ENCODE peak calls at places on chromosome 22, in eight cellular contexts. X is HS-27A; B is stimulated activated CD4-positive, alpha-beta T cell treated with anti-CD3 and anti-CD28 coated beads, Interleukin-12 subunit alpha, Interleukin-12 subunit beta, amount 100 ng/mL, for 48 hours; M is SK-N-DZ; R is neuronal stem cell; G is posterior vena cava; J is amniotic stem cell; W is germinal center. Z is an unnamed sample.

GRCh38 chr22:37926358-37926757 is 20.3 kb downstream of the MICALL1 start:
- DNase-seq in X (no peak), B (no peak), M (no peak), R (no peak), G (no peak), J (no peak), W (no peak), Z (no peak)

GRCh38 chr22:36386900-36387663 is 685 bp downstream of the MYH9 start:
- DNase-seq in X (no peak), B (no peak), M (no peak), R (no peak), G (peak), J (no peak), W (peak), Z (peak)

GRCh38 chr22:21927174-21927823 is 25.3 kb downstream of the PPM1F start:
- DNase-seq in X (no peak), B (no peak), M (no peak), R (no peak), G (peak), J (no peak), W (no peak), Z (peak)

GRCh38 chr22:42376721-42377177 is 55.5 kb downstream of the NFAM1 start:
- DNase-seq in X (no peak), B (no peak), M (peak), R (peak), G (peak), J (no peak), W (no peak), Z (no peak)

GRCh38 chr22:28582806-28583205 is 96.8 kb downstream of the TTC28 start:
- DNase-seq in X (no peak), B (no peak), M (no peak), R (no peak), G (no peak), J (peak), W (no peak), Z (no peak)

GRCh38 chr22:24244144-24244787 is 616 bp downstream of the GGT5 start:
- DNase-seq in X (no peak), B (no peak), M (no peak), R (no peak), G (no peak), J (no peak), W (no peak), Z (no peak)

GRCh38 chr22:35601743-35602633 is 15.1 kb downstream of the MB start:
- DNase-seq in X (no peak), B (no peak), M (no peak), R (no peak), G (no peak), J (peak), W (no peak), Z (no peak)

GRCh38 chr22:50002791-50003190 is 9.8 kb downstream of the IL17REL start:
- DNase-seq in X (no peak), B (no peak), M (no peak), R (no peak), G (peak), J (no peak), W (no peak), Z (no peak)

GRCh38 chr22:43891360-43892182 is at the start of gene PNPLA5:
- DNase-seq in X (no peak), B (peak), M (no peak), R (no peak), G (peak), J (no peak), W (peak), Z (no peak)

GRCh38 chr22:34293324-34293723 is 373.0 kb upstream of the LARGE1 start:
- DNase-seq in X (no peak), B (no peak), M (no peak), R (no peak), G (no peak), J (no peak), W (no peak), Z (no peak)

GRCh38 chr22:30089655-30089974 is 9.4 kb downstream of the HORMAD2 start:
- DNase-seq in X (no peak), B (no peak), M (no peak), R (no peak), G (no peak), J (no peak), W (no peak), Z (no peak)

GRCh38 chr22:40451230-40451629 is 80.8 kb downstream of the SGSM3 start:
- DNase-seq in X (no peak), B (no peak), M (no peak), R (no peak), G (no peak), J (no peak), W (no peak), Z (no peak)

GRCh38 chr22:40247976-40248375 is 70.3 kb downstream of the TNRC6B start:
- DNase-seq in X (no peak), B (peak), M (no peak), R (no peak), G (no peak), J (no peak), W (no peak), Z (no peak)

GRCh38 chr22:49855491-49855911 is 1.9 kb downstream of the ZBED4 start:
- DNase-seq in X (no peak), B (no peak), M (no peak), R (no peak), G (no peak), J (no peak), W (no peak), Z (no peak)

GRCh38 chr22:35630387-35630793 is 13.3 kb upstream of the MB start:
- DNase-seq in X (peak), B (no peak), M (no peak), R (no peak), G (peak), J (no peak), W (no peak), Z (no peak)

GRCh38 chr22:28951969-28952521 is 68.7 kb downstream of the ZNRF3 start:
- DNase-seq in X (no peak), B (no peak), M (no peak), R (no peak), G (no peak), J (no peak), W (no peak), Z (no peak)

GRCh38 chr22:36925388-36926290 is 12.2 kb downstream of the CSF2RB start:
- DNase-seq in X (peak), B (no peak), M (no peak), R (no peak), G (no peak), J (no peak), W (no peak), Z (no peak)

GRCh38 chr22:35465109-35465701 is 65.3 kb downstream of the MCM5 start:
- DNase-seq in X (no peak), B (no peak), M (no peak), R (no peak), G (no peak), J (no peak), W (no peak), Z (no peak)

GRCh38 chr22:45868586-45869443 is 108.1 kb downstream of the WNT7B start:
- DNase-seq in X (no peak), B (no peak), M (no peak), R (no peak), G (no peak), J (no peak), W (no peak), Z (no peak)

GRCh38 chr22:47328550-47329243 is 566.2 kb downstream of the TBC1D22A start:
- DNase-seq in X (no peak), B (no peak), M (no peak), R (no peak), G (no peak), J (peak), W (no peak), Z (no peak)

GRCh38 chr22:49771266-49772065 is 56.2 kb downstream of the BRD1 start:
- DNase-seq in X (no peak), B (no peak), M (no peak), R (no peak), G (peak), J (no peak), W (no peak), Z (no peak)

GRCh38 chr22:46068908-46069481 is 81.3 kb upstream of the PPARA start:
- DNase-seq in X (peak), B (no peak), M (no peak), R (no peak), G (peak), J (no peak), W (no peak), Z (no peak)

GRCh38 chr22:37753746-37754145 is 54.0 kb upstream of the GCAT start:
- DNase-seq in X (peak), B (no peak), M (no peak), R (no peak), G (no peak), J (no peak), W (no peak), Z (no peak)

GRCh38 chr22:29626497-29627195 is 23.2 kb downstream of the NF2 start:
- DNase-seq in X (no peak), B (no peak), M (no peak), R (no peak), G (no peak), J (no peak), W (no peak), Z (no peak)

GRCh38 chr22:43110444-43110926 is at the start of gene BIK:
- DNase-seq in X (no peak), B (no peak), M (no peak), R (peak), G (peak), J (no peak), W (peak), Z (no peak)

GRCh38 chr22:18035740-18036139 is 11.4 kb upstream of the MICAL3 start:
- DNase-seq in X (no peak), B (no peak), M (no peak), R (no peak), G (peak), J (no peak), W (no peak), Z (no peak)

GRCh38 chr22:45053571-45053970 is 43.8 kb upstream of the PHF21B start:
- DNase-seq in X (no peak), B (no peak), M (no peak), R (no peak), G (peak), J (no peak), W (no peak), Z (no peak)

GRCh38 chr22:22935056-22935545 is 47.5 kb downstream of the IGLL5 start:
- DNase-seq in X (no peak), B (no peak), M (no peak), R (no peak), G (no peak), J (no peak), W (no peak), Z (no peak)

GRCh38 chr22:30717952-30718351 is 23.3 kb downstream of the OSBP2 start:
- DNase-seq in X (no peak), B (no peak), M (no peak), R (no peak), G (no peak), J (no peak), W (no peak), Z (no peak)

GRCh38 chr22:44659140-44659539 is 42.9 kb upstream of the PRR5 start:
- DNase-seq in X (no peak), B (no peak), M (no peak), R (no peak), G (peak), J (no peak), W (no peak), Z (peak)

GRCh38 chr22:45834795-45835194 is 142.2 kb downstream of the WNT7B start:
- DNase-seq in X (no peak), B (no peak), M (no peak), R (no peak), G (no peak), J (no peak), W (no peak), Z (no peak)

GRCh38 chr22:41512421-41513194 is 31.7 kb downstream of the POLR3H start:
- DNase-seq in X (peak), B (no peak), M (peak), R (peak), G (no peak), J (peak), W (no peak), Z (no peak)

GRCh38 chr22:39374191-39374590 is 24.4 kb downstream of the SYNGR1 start:
- DNase-seq in X (no peak), B (no peak), M (no peak), R (no peak), G (no peak), J (no peak), W (no peak), Z (no peak)